ENCODE peak calls at places on chromosomes 12 and 14, in seven cellular contexts. One of them, this sample, is unnamed.

GRCh38 chr12:3136641-3137267 is 59.6 kb downstream of the TSPAN9 start:
- DNase-seq in GM12865: no peak
- DNase-seq in activated B cell treated with CpG ODN at 0.5 μM for 24 hours: no peak
- DNase-seq in T follicular helper cell: no peak
- DNase-seq in neural crest cell: no peak
- DNase-seq in AG09309: no peak
- DNase-seq in cardiac muscle cell: no peak
- DNase-seq in this sample: no peak

GRCh38 chr12:125057708-125058107 is 7.5 kb upstream of the AACS start:
- DNase-seq in T follicular helper cell: no peak
- DNase-seq in activated B cell treated with CpG ODN at 0.5 μM for 24 hours: no peak
- DNase-seq in AG09309: no peak
- DNase-seq in cardiac muscle cell: no peak
- DNase-seq in GM12865: no peak
- DNase-seq in neural crest cell: no peak
- DNase-seq in this sample: no peak

GRCh38 chr12:101485015-101485414 is 9.9 kb downstream of the SPIC start:
- DNase-seq in activated B cell treated with CpG ODN at 0.5 μM for 24 hours: no peak
- DNase-seq in AG09309: peak
- DNase-seq in GM12865: no peak
- DNase-seq in neural crest cell: no peak
- DNase-seq in T follicular helper cell: no peak
- DNase-seq in cardiac muscle cell: no peak
- DNase-seq in this sample: no peak

GRCh38 chr12:106107566-106107965 is 31.2 kb downstream of the NUAK1 start:
- DNase-seq in AG09309: no peak
- DNase-seq in activated B cell treated with CpG ODN at 0.5 μM for 24 hours: no peak
- DNase-seq in cardiac muscle cell: no peak
- DNase-seq in neural crest cell: no peak
- DNase-seq in GM12865: no peak
- DNase-seq in T follicular helper cell: no peak
- DNase-seq in this sample: peak

GRCh38 chr12:84585996-84586395 is 326.6 kb downstream of the SLC6A15 start:
- DNase-seq in cardiac muscle cell: no peak
- DNase-seq in neural crest cell: no peak
- DNase-seq in AG09309: peak
- DNase-seq in T follicular helper cell: no peak
- DNase-seq in activated B cell treated with CpG ODN at 0.5 μM for 24 hours: no peak
- DNase-seq in GM12865: no peak
- DNase-seq in this sample: peak

GRCh38 chr14:47715330-47715729 is 39.9 kb upstream of the MDGA2 start:
- DNase-seq in neural crest cell: no peak
- DNase-seq in cardiac muscle cell: no peak
- DNase-seq in GM12865: no peak
- DNase-seq in AG09309: no peak
- DNase-seq in activated B cell treated with CpG ODN at 0.5 μM for 24 hours: no peak
- DNase-seq in T follicular helper cell: no peak
- DNase-seq in this sample: peak

GRCh38 chr12:25806271-25806670 is 152.2 kb upstream of the RASSF8 start:
- DNase-seq in GM12865: peak
- DNase-seq in activated B cell treated with CpG ODN at 0.5 μM for 24 hours: no peak
- DNase-seq in cardiac muscle cell: no peak
- DNase-seq in T follicular helper cell: no peak
- DNase-seq in neural crest cell: no peak
- DNase-seq in AG09309: no peak
- DNase-seq in this sample: peak

GRCh38 chr14:98692832-98693231 is 579.2 kb downstream of the BCL11B start:
- DNase-seq in cardiac muscle cell: no peak
- DNase-seq in GM12865: peak
- DNase-seq in neural crest cell: no peak
- DNase-seq in AG09309: no peak
- DNase-seq in activated B cell treated with CpG ODN at 0.5 μM for 24 hours: no peak
- DNase-seq in T follicular helper cell: no peak
- DNase-seq in this sample: no peak

GRCh38 chr12:92408072-92408900 is 262.6 kb upstream of the BTG1 start:
- DNase-seq in GM12865: peak
- DNase-seq in activated B cell treated with CpG ODN at 0.5 μM for 24 hours: no peak
- DNase-seq in neural crest cell: peak
- DNase-seq in AG09309: no peak
- DNase-seq in cardiac muscle cell: no peak
- DNase-seq in T follicular helper cell: no peak
- DNase-seq in this sample: no peak

GRCh38 chr12:75725505-75726120 is 214.2 kb upstream of the KRR1 start:
- DNase-seq in neural crest cell: no peak
- DNase-seq in cardiac muscle cell: no peak
- DNase-seq in T follicular helper cell: no peak
- DNase-seq in activated B cell treated with CpG ODN at 0.5 μM for 24 hours: no peak
- DNase-seq in AG09309: no peak
- DNase-seq in GM12865: no peak
- DNase-seq in this sample: peak

GRCh38 chr14:105420976-105421674 is 1.5 kb downstream of the MTA1 start:
- DNase-seq in cardiac muscle cell: no peak
- DNase-seq in AG09309: no peak
- DNase-seq in activated B cell treated with CpG ODN at 0.5 μM for 24 hours: no peak
- DNase-seq in GM12865: no peak
- DNase-seq in neural crest cell: no peak
- DNase-seq in T follicular helper cell: no peak
- DNase-seq in this sample: no peak

GRCh38 chr12:52186135-52186840 is 5.5 kb downstream of the KRT80 start:
- DNase-seq in cardiac muscle cell: no peak
- DNase-seq in neural crest cell: no peak
- DNase-seq in activated B cell treated with CpG ODN at 0.5 μM for 24 hours: no peak
- DNase-seq in GM12865: no peak
- DNase-seq in AG09309: no peak
- DNase-seq in T follicular helper cell: no peak
- DNase-seq in this sample: peak

GRCh38 chr14:77186911-77187648 is 5.5 kb downstream of the TMEM63C start:
- DNase-seq in T follicular helper cell: no peak
- DNase-seq in neural crest cell: no peak
- DNase-seq in GM12865: no peak
- DNase-seq in cardiac muscle cell: peak
- DNase-seq in AG09309: no peak
- DNase-seq in activated B cell treated with CpG ODN at 0.5 μM for 24 hours: no peak
- DNase-seq in this sample: peak

GRCh38 chr14:100121643-100122480 is 37.6 kb downstream of the DEGS2 start:
- DNase-seq in activated B cell treated with CpG ODN at 0.5 μM for 24 hours: no peak
- DNase-seq in cardiac muscle cell: no peak
- DNase-seq in AG09309: no peak
- DNase-seq in GM12865: no peak
- DNase-seq in T follicular helper cell: no peak
- DNase-seq in neural crest cell: no peak
- DNase-seq in this sample: no peak

GRCh38 chr14:63901434-63902085 is 48.8 kb downstream of the SYNE2 start:
- DNase-seq in GM12865: no peak
- DNase-seq in activated B cell treated with CpG ODN at 0.5 μM for 24 hours: no peak
- DNase-seq in cardiac muscle cell: no peak
- DNase-seq in neural crest cell: no peak
- DNase-seq in T follicular helper cell: no peak
- DNase-seq in AG09309: peak
- DNase-seq in this sample: peak

GRCh38 chr14:56206576-56206975 is 88.4 kb downstream of the PELI2 start:
- DNase-seq in T follicular helper cell: no peak
- DNase-seq in activated B cell treated with CpG ODN at 0.5 μM for 24 hours: no peak
- DNase-seq in GM12865: no peak
- DNase-seq in AG09309: no peak
- DNase-seq in cardiac muscle cell: no peak
- DNase-seq in neural crest cell: no peak
- DNase-seq in this sample: no peak

GRCh38 chr14:99995700-99996356 is 69.4 kb upstream of the EVL start:
- DNase-seq in T follicular helper cell: peak
- DNase-seq in GM12865: peak
- DNase-seq in AG09309: no peak
- DNase-seq in activated B cell treated with CpG ODN at 0.5 μM for 24 hours: peak
- DNase-seq in neural crest cell: peak
- DNase-seq in cardiac muscle cell: peak
- DNase-seq in this sample: no peak

GRCh38 chr12:110176745-110177144 is 52.6 kb downstream of the IFT81 start:
- DNase-seq in neural crest cell: no peak
- DNase-seq in activated B cell treated with CpG ODN at 0.5 μM for 24 hours: no peak
- DNase-seq in AG09309: peak
- DNase-seq in T follicular helper cell: no peak
- DNase-seq in cardiac muscle cell: no peak
- DNase-seq in GM12865: no peak
- DNase-seq in this sample: peak

This sample was measured in astrocyte.